ENCODE peak calls at places on chromosomes 11 and 22, in four cellular contexts. N is small intestine; U is CD8-positive, alpha-beta memory T cell; C is naive thymus-derived CD4-positive, alpha-beta T cell. F is an unnamed sample. For H3K4me1 and H3K9me3, the result is how much of the 10 kb centered on the place peaks cover.

GRCh38 chr22:23072035-23072910 is 2.0 kb downstream of the GNAZ start:
- DNase-seq in U (no peak), C (no peak), N (no peak), F (no peak)

GRCh38 chr22:43396934-43397457 is 14.8 kb upstream of the MPPED1 start:
- DNase-seq in U (no peak), C (no peak), N (no peak), F (no peak)

GRCh38 chr11:5690216-5690615 is 626 bp downstream of the TRIM22 start:
- DNase-seq in C (no peak), U (no peak), N (peak), F (no peak)

GRCh38 chr11:7032692-7033091 is 12.4 kb downstream of the NLRP14 start:
- DNase-seq in N (no peak), C (no peak), U (no peak), F (no peak)

GRCh38 chr11:112025682-112026081 is 474 bp downstream of the DLAT start:
- DNase-seq in C (no peak), U (no peak), N (peak), F (no peak)

GRCh38 chr22:25139062-25139461 is 60.6 kb upstream of the CRYBB3 start:
- DNase-seq in N (peak), U (no peak), C (no peak), F (peak)

GRCh38 chr11:41779401-41779960 is 320.0 kb upstream of the LRRC4C start:
- DNase-seq in U (no peak), C (no peak), N (peak), F (no peak)

GRCh38 chr22:35349368-35349703 is 31.6 kb upstream of the HMOX1 start:
- DNase-seq in C (no peak), N (no peak), U (no peak), F (no peak)

GRCh38 chr11:65301491-65302329 is 13.0 kb upstream of the CDC42EP2 start:
- DNase-seq in N (no peak), C (no peak), U (no peak), F (peak)

GRCh38 chr11:68541983-68542382 is 81.4 kb downstream of the PPP6R3 start:
- DNase-seq in N (peak), C (no peak), U (no peak), F (no peak)

DNA sequence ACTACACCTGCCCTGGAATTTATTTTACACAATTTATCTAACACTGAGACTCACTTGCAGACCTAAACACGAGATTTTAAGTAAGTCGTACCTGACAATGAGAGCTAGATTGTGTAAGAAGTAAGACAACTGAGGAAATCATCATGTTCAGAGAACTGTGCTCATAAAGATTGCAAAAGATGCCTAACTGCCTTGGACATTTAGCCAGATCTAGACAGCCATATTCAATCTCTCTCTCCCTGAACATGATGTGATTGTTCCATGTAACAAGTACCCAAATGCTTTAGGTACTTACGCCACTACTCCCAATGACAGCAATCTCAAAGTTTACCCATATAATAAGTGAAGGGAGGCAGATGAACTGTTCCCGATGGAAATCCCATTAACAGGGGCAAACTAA is 209.8 kb upstream of the PITPNB start:
- DNase-seq in C (no peak), U (no peak), N (no peak), F (no peak)
- H3K4me1 ChIP-seq in C (under half), U (under half), N (under half), F (under half)

GRCh38 chr11:132082566-132082965 is 712.2 kb downstream of the NTM start:
- DNase-seq in C (no peak), U (no peak), N (no peak), F (no peak)

GRCh38 chr11:132088551-132088950 is 718.1 kb downstream of the NTM start:
- DNase-seq in C (no peak), U (no peak), N (no peak), F (no peak)

GRCh38 chr11:132084433-132084832 is 714.0 kb downstream of the NTM start:
- DNase-seq in U (no peak), N (no peak), C (no peak), F (no peak)

DNA sequence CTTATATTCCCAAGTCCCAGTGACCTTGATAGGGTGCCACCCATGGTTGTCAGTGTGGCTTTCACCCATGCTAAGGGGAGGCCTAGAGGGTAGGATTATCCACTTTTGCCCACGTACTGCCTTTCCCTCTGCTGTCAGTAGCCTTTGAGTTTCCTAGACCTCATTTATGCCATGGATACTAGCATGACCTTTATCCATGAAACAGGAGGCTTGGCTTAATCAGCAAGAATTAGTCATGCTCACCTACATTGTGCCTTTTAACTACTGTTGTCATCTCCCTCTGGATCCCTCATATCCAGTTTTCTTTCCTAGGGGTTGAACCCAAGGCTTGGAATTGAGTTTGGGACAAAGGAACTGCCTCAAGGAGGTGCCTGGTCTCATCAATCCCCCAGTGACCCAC is 716.7 kb downstream of the NTM start:
- DNase-seq in N (no peak), C (no peak), U (no peak), F (no peak)
- H3K9me3 ChIP-seq in N (under half), C (under half), U (under half), F (under half)

DNA sequence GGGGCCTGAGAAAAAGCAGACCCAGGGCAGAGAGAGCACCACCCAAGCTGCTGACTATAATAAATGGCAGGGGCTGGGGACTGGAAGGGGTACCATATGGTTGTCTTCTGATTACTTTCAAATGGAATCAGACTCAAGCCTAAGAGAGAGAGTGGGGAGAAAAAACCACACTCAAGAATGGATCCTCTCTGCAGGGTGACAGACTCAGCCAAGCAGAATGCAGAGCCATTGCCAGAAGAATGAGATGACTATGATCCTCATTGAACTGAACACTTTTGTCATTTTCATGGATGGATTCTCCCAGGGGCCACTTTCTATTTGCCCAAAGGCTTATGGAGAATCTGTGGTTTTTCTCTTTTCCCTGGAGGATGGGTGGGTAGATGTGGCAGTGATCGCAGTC is 8.7 kb downstream of the UBASH3B start:
- DNase-seq in U (no peak), N (no peak), C (no peak), F (no peak)
- H3K4me1 ChIP-seq in U (half or more), N (under half), C (under half), F (under half)

GRCh38 chr11:56909080-56909479 is 79.6 kb upstream of the OR5AK2 start:
- DNase-seq in C (no peak), N (no peak), U (no peak), F (no peak)

GRCh38 chr11:56906683-56907148 is 82.0 kb upstream of the OR5AK2 start:
- DNase-seq in N (no peak), U (no peak), C (no peak), F (no peak)

GRCh38 chr11:56905442-56905841 is 83.3 kb upstream of the OR5AK2 start:
- DNase-seq in N (no peak), U (no peak), C (no peak), F (no peak)

GRCh38 chr11:56909563-56909962 is 79.2 kb upstream of the OR5AK2 start:
- DNase-seq in U (no peak), C (no peak), N (no peak), F (no peak)

DNA sequence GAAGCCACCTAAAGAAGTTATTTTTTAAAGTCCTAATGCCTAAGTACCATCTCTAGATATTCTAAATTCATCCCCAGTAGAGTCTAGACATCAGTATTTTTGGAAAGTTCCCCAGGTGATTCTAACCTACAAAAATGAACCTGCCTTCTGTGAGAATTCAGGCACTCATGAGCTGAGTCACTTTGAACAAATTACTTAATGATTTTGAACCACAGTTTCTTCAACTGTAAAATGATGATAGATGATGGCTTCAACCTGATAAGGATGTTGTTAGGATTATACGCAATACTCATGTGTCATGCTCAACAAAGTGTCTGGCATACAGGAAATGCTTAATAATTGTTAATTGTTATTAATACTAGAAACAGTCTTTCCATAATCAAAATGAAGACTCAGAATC is 82.8 kb upstream of the OR5AK2 start:
- DNase-seq in C (no peak), N (no peak), U (no peak), F (no peak)
- H3K9me3 ChIP-seq in C (under half), N (under half), U (under half), F (under half)

DNA sequence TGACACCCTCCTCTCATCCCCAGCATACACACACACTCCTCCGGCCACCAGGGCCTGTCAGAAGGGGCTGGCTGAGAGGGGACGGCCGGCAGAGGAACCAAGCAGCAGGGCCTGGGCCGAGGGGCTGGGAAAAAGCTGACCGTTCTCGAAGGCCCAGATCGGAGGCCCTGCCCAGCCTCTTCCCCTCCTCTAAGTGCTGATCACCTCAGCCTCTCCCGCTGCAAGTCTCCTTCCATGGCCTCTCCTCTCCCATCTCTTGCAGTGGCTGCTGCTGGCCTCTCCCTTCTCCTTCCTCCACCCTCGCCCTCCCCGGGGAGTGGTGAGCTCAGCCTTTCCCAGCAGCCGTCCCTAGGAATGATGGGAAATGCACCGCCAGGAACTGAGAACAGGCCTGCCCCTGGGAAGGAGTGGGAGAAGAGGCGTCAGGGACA is 39.6 kb downstream of the ARRB1 start:
- DNase-seq in U (no peak), C (no peak), N (peak), F (peak)
- H3K4me1 ChIP-seq in U (under half), C (under half), N (under half), F (under half)

GRCh38 chr22:49255741-49256318 is 571.8 kb downstream of the BRD1 start:
- DNase-seq in U (no peak), C (no peak), N (no peak), F (no peak)

GRCh38 chr22:49251371-49251770 is 576.3 kb downstream of the BRD1 start:
- DNase-seq in C (no peak), U (no peak), N (no peak), F (no peak)

GRCh38 chr22:49255154-49255553 is 572.5 kb downstream of the BRD1 start:
- DNase-seq in N (no peak), C (no peak), U (no peak), F (no peak)

GRCh38 chr22:49257551-49257951 is 570.1 kb downstream of the BRD1 start:
- DNase-seq in U (no peak), N (no peak), C (no peak), F (no peak)

DNA sequence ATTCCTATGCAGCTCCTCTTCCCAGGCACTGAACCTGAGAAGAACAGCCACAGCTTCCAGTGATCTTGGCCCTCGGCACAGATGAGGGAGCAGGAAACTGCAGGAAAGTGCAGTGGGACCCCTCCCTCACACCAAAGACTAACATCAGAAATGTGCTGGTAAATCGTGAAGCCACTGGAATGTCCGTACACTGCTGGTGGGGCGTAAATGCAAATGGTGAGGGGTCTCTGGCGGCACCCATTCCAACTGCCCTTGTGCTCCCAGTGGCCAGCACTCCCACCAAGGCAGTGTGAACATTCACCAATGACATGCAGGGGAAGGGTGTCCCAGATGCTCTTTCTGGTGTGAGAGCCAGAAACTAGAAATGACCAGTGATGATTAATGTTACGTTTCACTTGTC is 574.0 kb downstream of the BRD1 start:
- DNase-seq in N (no peak), U (no peak), C (no peak), F (no peak)
- H3K9me3 ChIP-seq in N (under half), U (under half), C (under half), F (under half)

DNA sequence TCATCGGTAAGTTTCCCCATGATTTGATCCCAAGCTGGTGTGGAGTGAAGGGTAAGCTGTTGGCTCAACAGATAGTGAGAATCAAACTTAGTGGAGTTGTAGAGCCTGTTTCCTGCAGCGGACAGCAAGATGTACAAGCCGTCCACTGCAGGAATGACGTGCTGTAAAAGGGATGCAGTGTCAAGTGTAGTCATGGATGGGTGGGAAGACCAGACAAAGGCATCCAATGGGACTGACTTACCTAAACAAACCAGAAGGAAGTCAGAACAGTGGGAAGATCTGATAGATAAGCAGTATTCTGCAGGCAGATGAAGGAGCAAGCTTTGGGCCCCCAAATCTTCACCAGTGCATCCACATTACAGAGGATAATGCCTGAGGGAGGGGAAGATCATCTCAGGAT is 8.8 kb downstream of the ZBTB16 start:
- DNase-seq in N (no peak), C (no peak), U (no peak), F (no peak)
- H3K4me1 ChIP-seq in N (under half), C (under half), U (under half), F (under half)

GRCh38 chr11:70897429-70897828 is 354.9 kb downstream of the SHANK2 start:
- DNase-seq in N (no peak), U (no peak), C (no peak), F (no peak)
- H3K9me3 ChIP-seq in N (under half), U (under half), C (under half), F (under half)

GRCh38 chr11:119367661-119368120 is 13.8 kb downstream of the USP2 start:
- DNase-seq in U (no peak), C (no peak), N (peak), F (peak)
- H3K4me1 ChIP-seq in U (under half), C (under half), N (under half), F (half or more)